ENCODE peak calls at places on chromosomes 13 and 19, in nine cellular contexts. L is hepatic stellate cell; D is COR-L47; Y is AG08395; B is T-helper 2 cell; A is A172; H is adipocyte; V is stimulated activated CD8-positive, alpha-beta memory T cell treated with anti-CD3 and anti-CD28 coated beads, Interleukin-12 subunit alpha, Interleukin-12 subunit beta, amount 100 ng/mL, for 1 hour; O is tibial nerve. N is an unnamed sample.

GRCh38 chr19:4972509-4973230 is 3.8 kb downstream of the KDM4B start:
- DNase-seq in L (peak; percentile 64), D (no peak), Y (peak; percentile 58), B (no peak), A (peak; percentile 81), H (peak; percentile 53), V (no peak), O (no peak), N (no peak)

GRCh38 chr13:24263652-24264051 is 45.7 kb upstream of the C1QTNF9 start:
- DNase-seq in L (peak; percentile 36), D (no peak), Y (peak; percentile 14), B (no peak), A (no peak), H (peak; percentile 66), V (no peak), O (no peak), N (no peak)

GRCh38 chr13:90445179-90445578 is 902.3 kb upstream of the MIR17HG start:
- DNase-seq in L (peak; percentile 33), D (no peak), Y (peak; percentile 81), B (no peak), A (peak; percentile 95), H (peak; percentile 91), V (no peak), O (no peak), N (peak; percentile 96)

GRCh38 chr13:37741536-37741935 is 128.0 kb downstream of the TRPC4 start:
- DNase-seq in L (no peak), D (no peak), Y (peak; percentile 15), B (no peak), A (no peak), H (no peak), V (no peak), O (no peak), N (no peak)

GRCh38 chr13:52159159-52159982 is at the start of gene NEK3:
- DNase-seq in L (peak; percentile 72), D (peak; percentile 49), Y (peak; percentile 79), B (peak; percentile 37), A (peak; percentile 24), H (peak; percentile 72), V (peak; percentile 29), O (peak; percentile 44), N (peak; percentile 10)

GRCh38 chr13:41352935-41353801 is 42.1 kb downstream of the NAA16 start:
- DNase-seq in L (peak; percentile 41), D (peak; percentile 12), Y (peak; percentile 66), B (no peak), A (peak; percentile 52), H (peak; percentile 77), V (peak; percentile 27), O (no peak), N (peak; percentile 29)

GRCh38 chr13:78680064-78680463 is 21.1 kb upstream of the OBI1 start:
- DNase-seq in L (no peak), D (peak; percentile 45), Y (no peak), B (no peak), A (no peak), H (no peak), V (no peak), O (no peak), N (no peak)

GRCh38 chr13:110912651-110913051 is 2.2 kb downstream of the ANKRD10 start:
- DNase-seq in L (peak; percentile 26), D (no peak), Y (peak; percentile 31), B (no peak), A (peak; percentile 46), H (peak; percentile 80), V (no peak), O (no peak), N (peak; percentile 13)

GRCh38 chr13:65841156-65841555 is 1389.0 kb downstream of the PCDH9 start:
- DNase-seq in L (no peak), D (no peak), Y (no peak), B (no peak), A (no peak), H (no peak), V (no peak), O (no peak), N (no peak)

GRCh38 chr19:3054972-3055740 is 7.1 kb downstream of the TLE5 start:
- DNase-seq in L (no peak), D (no peak), Y (no peak), B (no peak), A (peak; percentile 91), H (no peak), V (no peak), O (no peak), N (peak; percentile 93)

GRCh38 chr19:38158730-38159129 is 65.3 kb downstream of the DPF1 start:
- DNase-seq in L (no peak), D (no peak), Y (no peak), B (no peak), A (no peak), H (no peak), V (no peak), O (no peak), N (no peak)

GRCh38 chr13:25213716-25214115 is 41.6 kb upstream of the AMER2 start:
- DNase-seq in L (peak; percentile 17), D (no peak), Y (peak; percentile 40), B (no peak), A (no peak), H (no peak), V (no peak), O (no peak), N (no peak)

GRCh38 chr19:20471441-20471840 is 94.1 kb downstream of the ZNF737 start:
- DNase-seq in L (no peak), D (no peak), Y (no peak), B (no peak), A (no peak), H (no peak), V (no peak), O (no peak), N (no peak)

GRCh38 chr13:87669379-87669978 is 1.7 kb upstream of the SLITRK5 start:
- DNase-seq in L (no peak), D (peak; percentile 57), Y (no peak), B (no peak), A (peak; percentile 44), H (peak; percentile 15), V (no peak), O (no peak), N (no peak)

GRCh38 chr19:44512326-44513298 is 12.3 kb upstream of the ZNF180 start:
- DNase-seq in L (peak; percentile 40), D (peak; percentile 44), Y (peak; percentile 42), B (no peak), A (peak; percentile 40), H (peak; percentile 49), V (no peak), O (no peak), N (peak; percentile 39)

GRCh38 chr19:11203194-11204075 is 6.1 kb upstream of the KANK2 start:
- DNase-seq in L (peak; percentile 98), D (peak; percentile 36), Y (peak; percentile 94), B (no peak), A (peak; percentile 96), H (peak; percentile 81), V (peak; percentile 21), O (peak; percentile 65), N (peak; percentile 75)

GRCh38 chr19:6714749-6715555 is 5.5 kb downstream of the C3 start:
- DNase-seq in L (no peak), D (no peak), Y (no peak), B (no peak), A (no peak), H (no peak), V (no peak), O (no peak), N (no peak)

GRCh38 chr13:77751513-77752456 is 54.3 kb downstream of the SLAIN1 start:
- DNase-seq in L (peak; percentile 4), D (peak; percentile 52), Y (peak; percentile 59), B (no peak), A (peak; percentile 20), H (peak; percentile 72), V (peak; percentile 18), O (no peak), N (peak; percentile 11)